ENCODE peak calls at places on chromosome 1, in six cellular contexts. One of them, this sample, is unnamed.
A peak's percentile ranks its signal among the peaks of the same experiment; 100 is the strongest.

GRCh38 chr1:153608742-153609584 is 4.0 kb downstream of the S100A16 start:
- DNase-seq in AG08395: peak; percentile 89
- DNase-seq in astrocyte of the hippocampus: peak; percentile 93
- DNase-seq in astrocyte of the spinal cord: peak; percentile 94
- DNase-seq in activated T-helper 1 cell treated with anti-CD3 and anti-CD28 coated beads, Interleukin-12 subunit alpha, Interleukin-12 subunit beta, Interleukin-2, Interleukin-4 antibody, amounts not matched to agents 30 ng/mL and 10 ng/mL and 1 ng/mL, durations not matched to agents 14 hours and 24 hours and 36 hours: no peak
- DNase-seq in T-cell: no peak
- DNase-seq in this sample: peak; percentile 98

GRCh38 chr1:53981220-53981619 is 35.1 kb downstream of the LRRC42 start:
- DNase-seq in astrocyte of the spinal cord: no peak
- DNase-seq in activated T-helper 1 cell treated with anti-CD3 and anti-CD28 coated beads, Interleukin-12 subunit alpha, Interleukin-12 subunit beta, Interleukin-2, Interleukin-4 antibody, amounts not matched to agents 30 ng/mL and 10 ng/mL and 1 ng/mL, durations not matched to agents 14 hours and 24 hours and 36 hours: no peak
- DNase-seq in T-cell: no peak
- DNase-seq in astrocyte of the hippocampus: no peak
- DNase-seq in AG08395: peak; percentile 2
- DNase-seq in this sample: no peak

GRCh38 chr1:55067022-55067781 is 27.9 kb downstream of the PCSK9 start:
- DNase-seq in astrocyte of the spinal cord: no peak
- DNase-seq in AG08395: no peak
- DNase-seq in activated T-helper 1 cell treated with anti-CD3 and anti-CD28 coated beads, Interleukin-12 subunit alpha, Interleukin-12 subunit beta, Interleukin-2, Interleukin-4 antibody, amounts not matched to agents 30 ng/mL and 10 ng/mL and 1 ng/mL, durations not matched to agents 14 hours and 24 hours and 36 hours: no peak
- DNase-seq in T-cell: no peak
- DNase-seq in astrocyte of the hippocampus: peak; percentile 59
- DNase-seq in this sample: no peak

GRCh38 chr1:229138066-229138465 is 132.8 kb upstream of the RAB4A start:
- DNase-seq in astrocyte of the spinal cord: no peak
- DNase-seq in activated T-helper 1 cell treated with anti-CD3 and anti-CD28 coated beads, Interleukin-12 subunit alpha, Interleukin-12 subunit beta, Interleukin-2, Interleukin-4 antibody, amounts not matched to agents 30 ng/mL and 10 ng/mL and 1 ng/mL, durations not matched to agents 14 hours and 24 hours and 36 hours: no peak
- DNase-seq in AG08395: no peak
- DNase-seq in astrocyte of the hippocampus: no peak
- DNase-seq in T-cell: no peak
- DNase-seq in this sample: no peak

GRCh38 chr1:186498695-186499389 is 37.9 kb upstream of the PDC start:
- DNase-seq in astrocyte of the spinal cord: peak; percentile 59
- DNase-seq in astrocyte of the hippocampus: peak; percentile 36
- DNase-seq in AG08395: no peak
- DNase-seq in T-cell: no peak
- DNase-seq in activated T-helper 1 cell treated with anti-CD3 and anti-CD28 coated beads, Interleukin-12 subunit alpha, Interleukin-12 subunit beta, Interleukin-2, Interleukin-4 antibody, amounts not matched to agents 30 ng/mL and 10 ng/mL and 1 ng/mL, durations not matched to agents 14 hours and 24 hours and 36 hours: no peak
- DNase-seq in this sample: no peak

GRCh38 chr1:62176597-62177312 is 17.9 kb upstream of the L1TD1 start:
- DNase-seq in activated T-helper 1 cell treated with anti-CD3 and anti-CD28 coated beads, Interleukin-12 subunit alpha, Interleukin-12 subunit beta, Interleukin-2, Interleukin-4 antibody, amounts not matched to agents 30 ng/mL and 10 ng/mL and 1 ng/mL, durations not matched to agents 14 hours and 24 hours and 36 hours: no peak
- DNase-seq in AG08395: no peak
- DNase-seq in astrocyte of the hippocampus: no peak
- DNase-seq in astrocyte of the spinal cord: no peak
- DNase-seq in T-cell: no peak
- DNase-seq in this sample: no peak

GRCh38 chr1:223504741-223505140 is 111.5 kb downstream of the CCDC185 start:
- DNase-seq in astrocyte of the hippocampus: peak; percentile 86
- DNase-seq in AG08395: peak; percentile 90
- DNase-seq in T-cell: no peak
- DNase-seq in astrocyte of the spinal cord: peak; percentile 88
- DNase-seq in activated T-helper 1 cell treated with anti-CD3 and anti-CD28 coated beads, Interleukin-12 subunit alpha, Interleukin-12 subunit beta, Interleukin-2, Interleukin-4 antibody, amounts not matched to agents 30 ng/mL and 10 ng/mL and 1 ng/mL, durations not matched to agents 14 hours and 24 hours and 36 hours: no peak
- DNase-seq in this sample: no peak

GRCh38 chr1:213166868-213167267 is 115.8 kb downstream of the RPS6KC1 start:
- DNase-seq in astrocyte of the spinal cord: no peak
- DNase-seq in astrocyte of the hippocampus: no peak
- DNase-seq in AG08395: no peak
- DNase-seq in activated T-helper 1 cell treated with anti-CD3 and anti-CD28 coated beads, Interleukin-12 subunit alpha, Interleukin-12 subunit beta, Interleukin-2, Interleukin-4 antibody, amounts not matched to agents 30 ng/mL and 10 ng/mL and 1 ng/mL, durations not matched to agents 14 hours and 24 hours and 36 hours: no peak
- DNase-seq in T-cell: no peak
- DNase-seq in this sample: no peak

GRCh38 chr1:197222025-197222685 is 45.9 kb upstream of the CRB1 start:
- DNase-seq in T-cell: no peak
- DNase-seq in astrocyte of the hippocampus: no peak
- DNase-seq in activated T-helper 1 cell treated with anti-CD3 and anti-CD28 coated beads, Interleukin-12 subunit alpha, Interleukin-12 subunit beta, Interleukin-2, Interleukin-4 antibody, amounts not matched to agents 30 ng/mL and 10 ng/mL and 1 ng/mL, durations not matched to agents 14 hours and 24 hours and 36 hours: no peak
- DNase-seq in astrocyte of the spinal cord: no peak
- DNase-seq in AG08395: no peak
- DNase-seq in this sample: no peak

GRCh38 chr1:201448981-201449380 is 20.0 kb downstream of the PHLDA3 start:
- DNase-seq in astrocyte of the hippocampus: no peak
- DNase-seq in AG08395: no peak
- DNase-seq in T-cell: no peak
- DNase-seq in activated T-helper 1 cell treated with anti-CD3 and anti-CD28 coated beads, Interleukin-12 subunit alpha, Interleukin-12 subunit beta, Interleukin-2, Interleukin-4 antibody, amounts not matched to agents 30 ng/mL and 10 ng/mL and 1 ng/mL, durations not matched to agents 14 hours and 24 hours and 36 hours: no peak
- DNase-seq in astrocyte of the spinal cord: no peak
- DNase-seq in this sample: no peak

GRCh38 chr1:41312991-41313645 is 48.1 kb upstream of the FOXO6 start:
- DNase-seq in T-cell: no peak
- DNase-seq in AG08395: no peak
- DNase-seq in astrocyte of the spinal cord: no peak
- DNase-seq in astrocyte of the hippocampus: no peak
- DNase-seq in activated T-helper 1 cell treated with anti-CD3 and anti-CD28 coated beads, Interleukin-12 subunit alpha, Interleukin-12 subunit beta, Interleukin-2, Interleukin-4 antibody, amounts not matched to agents 30 ng/mL and 10 ng/mL and 1 ng/mL, durations not matched to agents 14 hours and 24 hours and 36 hours: no peak
- DNase-seq in this sample: no peak

GRCh38 chr1:174068000-174068399 is 45.8 kb upstream of the RC3H1 start:
- DNase-seq in T-cell: no peak
- DNase-seq in astrocyte of the hippocampus: peak; percentile 15
- DNase-seq in astrocyte of the spinal cord: no peak
- DNase-seq in activated T-helper 1 cell treated with anti-CD3 and anti-CD28 coated beads, Interleukin-12 subunit alpha, Interleukin-12 subunit beta, Interleukin-2, Interleukin-4 antibody, amounts not matched to agents 30 ng/mL and 10 ng/mL and 1 ng/mL, durations not matched to agents 14 hours and 24 hours and 36 hours: no peak
- DNase-seq in AG08395: no peak
- DNase-seq in this sample: no peak

GRCh38 chr1:180571832-180572636 is 13.3 kb downstream of the OVAAL start:
- DNase-seq in astrocyte of the spinal cord: no peak
- DNase-seq in AG08395: no peak
- DNase-seq in T-cell: no peak
- DNase-seq in astrocyte of the hippocampus: no peak
- DNase-seq in activated T-helper 1 cell treated with anti-CD3 and anti-CD28 coated beads, Interleukin-12 subunit alpha, Interleukin-12 subunit beta, Interleukin-2, Interleukin-4 antibody, amounts not matched to agents 30 ng/mL and 10 ng/mL and 1 ng/mL, durations not matched to agents 14 hours and 24 hours and 36 hours: no peak
- DNase-seq in this sample: no peak

GRCh38 chr1:223473576-223474344 is 80.5 kb downstream of the CCDC185 start:
- DNase-seq in astrocyte of the spinal cord: no peak
- DNase-seq in AG08395: no peak
- DNase-seq in activated T-helper 1 cell treated with anti-CD3 and anti-CD28 coated beads, Interleukin-12 subunit alpha, Interleukin-12 subunit beta, Interleukin-2, Interleukin-4 antibody, amounts not matched to agents 30 ng/mL and 10 ng/mL and 1 ng/mL, durations not matched to agents 14 hours and 24 hours and 36 hours: no peak
- DNase-seq in astrocyte of the hippocampus: no peak
- DNase-seq in T-cell: no peak
- DNase-seq in this sample: no peak

GRCh38 chr1:51301844-51302162 is 28.6 kb downstream of the TTC39A start:
- DNase-seq in T-cell: no peak
- DNase-seq in astrocyte of the spinal cord: no peak
- DNase-seq in activated T-helper 1 cell treated with anti-CD3 and anti-CD28 coated beads, Interleukin-12 subunit alpha, Interleukin-12 subunit beta, Interleukin-2, Interleukin-4 antibody, amounts not matched to agents 30 ng/mL and 10 ng/mL and 1 ng/mL, durations not matched to agents 14 hours and 24 hours and 36 hours: no peak
- DNase-seq in astrocyte of the hippocampus: no peak
- DNase-seq in AG08395: no peak
- DNase-seq in this sample: no peak

GRCh38 chr1:244862354-244862698 is 2.0 kb downstream of the HNRNPU start:
- DNase-seq in T-cell: peak; percentile 4
- DNase-seq in AG08395: no peak
- DNase-seq in astrocyte of the hippocampus: no peak
- DNase-seq in activated T-helper 1 cell treated with anti-CD3 and anti-CD28 coated beads, Interleukin-12 subunit alpha, Interleukin-12 subunit beta, Interleukin-2, Interleukin-4 antibody, amounts not matched to agents 30 ng/mL and 10 ng/mL and 1 ng/mL, durations not matched to agents 14 hours and 24 hours and 36 hours: peak; percentile 2
- DNase-seq in astrocyte of the spinal cord: no peak
- DNase-seq in this sample: peak; percentile 38

GRCh38 chr1:205627956-205628355 is 3.9 kb downstream of the ELK4 start:
- DNase-seq in AG08395: no peak
- DNase-seq in T-cell: no peak
- DNase-seq in activated T-helper 1 cell treated with anti-CD3 and anti-CD28 coated beads, Interleukin-12 subunit alpha, Interleukin-12 subunit beta, Interleukin-2, Interleukin-4 antibody, amounts not matched to agents 30 ng/mL and 10 ng/mL and 1 ng/mL, durations not matched to agents 14 hours and 24 hours and 36 hours: no peak
- DNase-seq in astrocyte of the spinal cord: no peak
- DNase-seq in astrocyte of the hippocampus: no peak
- DNase-seq in this sample: no peak

GRCh38 chr1:212640223-212640885 is 31.8 kb downstream of the ATF3 start:
- DNase-seq in AG08395: no peak
- DNase-seq in astrocyte of the spinal cord: no peak
- DNase-seq in astrocyte of the hippocampus: no peak
- DNase-seq in activated T-helper 1 cell treated with anti-CD3 and anti-CD28 coated beads, Interleukin-12 subunit alpha, Interleukin-12 subunit beta, Interleukin-2, Interleukin-4 antibody, amounts not matched to agents 30 ng/mL and 10 ng/mL and 1 ng/mL, durations not matched to agents 14 hours and 24 hours and 36 hours: no peak
- DNase-seq in T-cell: no peak
- DNase-seq in this sample: no peak

GRCh38 chr1:195590649-195591048 is 1017.6 kb downstream of the KCNT2 start:
- DNase-seq in astrocyte of the hippocampus: peak; percentile 3
- DNase-seq in T-cell: no peak
- DNase-seq in AG08395: no peak
- DNase-seq in astrocyte of the spinal cord: peak; percentile 12
- DNase-seq in activated T-helper 1 cell treated with anti-CD3 and anti-CD28 coated beads, Interleukin-12 subunit alpha, Interleukin-12 subunit beta, Interleukin-2, Interleukin-4 antibody, amounts not matched to agents 30 ng/mL and 10 ng/mL and 1 ng/mL, durations not matched to agents 14 hours and 24 hours and 36 hours: no peak
- DNase-seq in this sample: no peak

GRCh38 chr1:156901590-156901900 is 8.0 kb downstream of the PEAR1 start:
- DNase-seq in astrocyte of the spinal cord: no peak
- DNase-seq in AG08395: no peak
- DNase-seq in astrocyte of the hippocampus: no peak
- DNase-seq in activated T-helper 1 cell treated with anti-CD3 and anti-CD28 coated beads, Interleukin-12 subunit alpha, Interleukin-12 subunit beta, Interleukin-2, Interleukin-4 antibody, amounts not matched to agents 30 ng/mL and 10 ng/mL and 1 ng/mL, durations not matched to agents 14 hours and 24 hours and 36 hours: no peak
- DNase-seq in T-cell: no peak
- DNase-seq in this sample: no peak

GRCh38 chr1:167272375-167272957 is 51.8 kb downstream of the POU2F1 start:
- DNase-seq in astrocyte of the spinal cord: no peak
- DNase-seq in activated T-helper 1 cell treated with anti-CD3 and anti-CD28 coated beads, Interleukin-12 subunit alpha, Interleukin-12 subunit beta, Interleukin-2, Interleukin-4 antibody, amounts not matched to agents 30 ng/mL and 10 ng/mL and 1 ng/mL, durations not matched to agents 14 hours and 24 hours and 36 hours: no peak
- DNase-seq in AG08395: no peak
- DNase-seq in T-cell: no peak
- DNase-seq in astrocyte of the hippocampus: no peak
- DNase-seq in this sample: no peak

This sample was measured in A549.